ENCODE peak calls at places on chromosomes 5 and 9, in four cellular contexts. Y, Q, N and L are unnamed samples.

GRCh38 chr9:69671904-69672827 is at the start of gene APBA1:
- DNase-seq in Q (peak; percentile 30), N (peak; percentile 40), Y (peak; percentile 33), L (no peak)

GRCh38 chr5:57824047-57824446 is 341.4 kb upstream of the ACTBL2 start:
- DNase-seq in Q (peak; percentile 87), Y (peak; percentile 62), N (peak; percentile 92), L (no peak)

GRCh38 chr9:22216730-22217160 is 207.6 kb upstream of the CDKN2B start:
- DNase-seq in Y (peak; percentile 65), N (peak; percentile 73), Q (peak; percentile 74), L (peak; percentile 63)

GRCh38 chr9:136171009-136171800 is 33.7 kb downstream of the LHX3 start:
- DNase-seq in N (peak; percentile 11), Y (no peak), Q (no peak), L (no peak)

GRCh38 chr5:39137391-39138181 is 63.4 kb upstream of the RICTOR start:
- DNase-seq in Y (no peak), Q (no peak), N (no peak), L (peak; percentile 23)

GRCh38 chr9:90950600-90950999 is 149.0 kb downstream of the SYK start:
- DNase-seq in N (no peak), Y (no peak), Q (no peak), L (no peak)

GRCh38 chr5:17432571-17432970 is 65.5 kb upstream of the TAF11L2 start:
- DNase-seq in Q (no peak), Y (no peak), N (no peak), L (no peak)

GRCh38 chr9:94920439-94920951 is 194.0 kb downstream of the AOPEP start:
- DNase-seq in Y (peak; percentile 90), Q (peak; percentile 68), N (no peak), L (no peak)

GRCh38 chr5:61597684-61598083 is 265.6 kb downstream of the ZSWIM6 start:
- DNase-seq in Y (no peak), N (no peak), Q (no peak), L (no peak)

GRCh38 chr9:79572891-79573696 is 1.3 kb downstream of the TLE4 start:
- DNase-seq in Q (no peak), N (no peak), Y (no peak), L (peak; percentile 30)

GRCh38 chr9:115630126-115630840 is 512.3 kb upstream of the TNC start:
- DNase-seq in N (no peak), Q (no peak), Y (no peak), L (no peak)

GRCh38 chr9:70291446-70291845 is 32.7 kb downstream of the SMC5 start:
- DNase-seq in Y (no peak), N (no peak), Q (peak; percentile 42), L (no peak)

GRCh38 chr5:77563475-77563874 is 71.4 kb upstream of the WDR41 start:
- DNase-seq in N (no peak), Y (no peak), Q (no peak), L (no peak)

GRCh38 chr5:151740336-151740942 is 18.0 kb downstream of the ATOX1 start:
- DNase-seq in Y (peak; percentile 96), Q (peak; percentile 97), N (peak; percentile 97), L (peak; percentile 80)

GRCh38 chr5:95284512-95285405 is at the start of gene MCTP1:
- DNase-seq in Q (peak; percentile 11), N (peak; percentile 18), Y (no peak), L (peak; percentile 40)

GRCh38 chr5:1048861-1049838 is 40.5 kb downstream of the NKD2 start:
- DNase-seq in N (no peak), Q (no peak), Y (no peak), L (no peak)

GRCh38 chr9:83274787-83275186 is 211.8 kb upstream of the RASEF start:
- DNase-seq in Q (no peak), N (no peak), Y (no peak), L (no peak)

GRCh38 chr9:37311938-37312730 is 110.4 kb upstream of the GRHPR start:
- DNase-seq in Q (peak; percentile 94), Y (peak; percentile 77), N (peak; percentile 69), L (peak; percentile 37)

GRCh38 chr5:172685036-172685435 is 44.0 kb downstream of the NEURL1B start:
- DNase-seq in N (no peak), Q (no peak), Y (no peak), L (no peak)

GRCh38 chr5:103391659-103392058 is 133.1 kb downstream of the MACIR start:
- DNase-seq in Y (no peak), N (no peak), Q (no peak), L (no peak)

GRCh38 chr5:51387854-51388320 is 4.6 kb downstream of the ISL1 start:
- DNase-seq in Q (no peak), Y (no peak), N (no peak), L (no peak)

GRCh38 chr5:19531374-19531952 is 456.5 kb downstream of the CDH18 start:
- DNase-seq in Q (peak; percentile 21), N (peak; percentile 50), Y (peak; percentile 23), L (peak; percentile 92)

GRCh38 chr5:59095480-59095879 is 512.6 kb downstream of the RAB3C start:
- DNase-seq in N (peak; percentile 14), Q (peak; percentile 43), Y (peak; percentile 50), L (no peak)

GRCh38 chr5:60724126-60724525 is 24.2 kb upstream of the DEPDC1B start:
- DNase-seq in N (no peak), Q (no peak), Y (no peak), L (no peak)

GRCh38 chr5:56827043-56827442 is 11.7 kb downstream of the MAP3K1 start:
- DNase-seq in Y (no peak), Q (no peak), N (no peak), L (no peak)

GRCh38 chr9:126667190-126668055 is 53.7 kb downstream of the LMX1B start:
- DNase-seq in Q (no peak), Y (no peak), N (no peak), L (no peak)

GRCh38 chr5:112977440-112977861 is 853 bp downstream of the DCP2 start:
- DNase-seq in Q (peak; percentile 28), N (peak; percentile 34), Y (no peak), L (no peak)

GRCh38 chr5:84715686-84716085 is 331.0 kb upstream of the EDIL3 start:
- DNase-seq in Y (no peak), Q (no peak), N (no peak), L (peak; percentile 28)

GRCh38 chr9:115944166-115944948 is 209.2 kb upstream of the PAPPA start:
- DNase-seq in Y (peak; percentile 100), N (peak; percentile 97), Q (peak; percentile 100), L (peak; percentile 99)

GRCh38 chr9:90893706-90894105 is 92.1 kb downstream of the SYK start:
- DNase-seq in Q (no peak), Y (no peak), N (no peak), L (no peak)

GRCh38 chr5:123855630-123856029 is 343.7 kb downstream of the CSNK1G3 start:
- DNase-seq in Y (no peak), Q (no peak), N (peak; percentile 34), L (no peak)

GRCh38 chr9:77462066-77462465 is 186.1 kb downstream of the GNA14 start:
- DNase-seq in N (no peak), Y (no peak), Q (no peak), L (no peak)

GRCh38 chr5:1447772-1448361 is 2.6 kb upstream of the SLC6A3 start:
- DNase-seq in Y (no peak), Q (no peak), N (no peak), L (no peak)

GRCh38 chr5:31962928-31963327 is 211.2 kb downstream of the GOLPH3 start:
- DNase-seq in Y (no peak), Q (peak; percentile 22), N (peak; percentile 67), L (no peak)

GRCh38 chr5:53543401-53543800 is 17.0 kb upstream of the NDUFS4 start:
- DNase-seq in Y (peak; percentile 22), Q (no peak), N (peak; percentile 35), L (no peak)

GRCh38 chr9:109455391-109455790 is 42.7 kb downstream of the PTPN3 start:
- DNase-seq in N (no peak), Y (no peak), Q (no peak), L (no peak)
- TF ChIP-seq CTCF in N (no peak), Y (no peak), Q (no peak), L (no peak)

GRCh38 chr9:135147473-135147805 is 60.0 kb downstream of the OLFM1 start:
- DNase-seq in N (no peak), Y (no peak), Q (no peak), L (no peak)

GRCh38 chr9:135145312-135145711 is 57.8 kb downstream of the OLFM1 start:
- DNase-seq in Y (no peak), Q (no peak), N (no peak), L (no peak)

GRCh38 chr9:135148386-135148785 is 60.9 kb downstream of the OLFM1 start:
- DNase-seq in N (no peak), Q (no peak), Y (no peak), L (no peak)

GRCh38 chr9:135147938-135148337 is 60.5 kb downstream of the OLFM1 start:
- DNase-seq in N (no peak), Q (no peak), Y (no peak), L (no peak)

GRCh38 chr9:135146766-135147472 is 59.5 kb downstream of the OLFM1 start:
- DNase-seq in Y (no peak), N (no peak), Q (no peak), L (no peak)
- TF ChIP-seq CTCF in Y (no peak), N (no peak), Q (no peak), L (no peak)

DNA sequence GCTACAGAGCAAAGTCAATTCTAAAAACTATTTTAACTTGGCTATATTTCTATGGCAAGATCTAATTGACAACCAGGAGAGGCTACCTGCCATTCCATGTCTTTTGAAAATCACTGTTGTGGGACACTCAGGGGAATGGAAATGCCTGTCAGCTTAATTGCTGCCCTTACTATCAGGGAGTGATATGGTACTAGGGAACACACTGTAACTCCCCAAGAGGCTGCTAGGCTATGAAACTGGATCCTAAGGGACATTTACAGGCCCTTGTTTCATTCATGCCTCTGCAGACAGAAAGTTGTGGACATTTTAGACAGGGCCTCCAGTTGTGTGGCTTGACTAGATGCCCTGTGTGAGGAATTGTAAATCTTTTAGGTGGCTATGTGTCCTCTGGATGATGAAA is 3.4 kb downstream of the MROH2B start:
- DNase-seq in N (no peak), Y (no peak), Q (no peak), L (no peak)
- TF ChIP-seq CTCF in N (no peak), Y (no peak), Q (no peak), L (no peak)

DNA sequence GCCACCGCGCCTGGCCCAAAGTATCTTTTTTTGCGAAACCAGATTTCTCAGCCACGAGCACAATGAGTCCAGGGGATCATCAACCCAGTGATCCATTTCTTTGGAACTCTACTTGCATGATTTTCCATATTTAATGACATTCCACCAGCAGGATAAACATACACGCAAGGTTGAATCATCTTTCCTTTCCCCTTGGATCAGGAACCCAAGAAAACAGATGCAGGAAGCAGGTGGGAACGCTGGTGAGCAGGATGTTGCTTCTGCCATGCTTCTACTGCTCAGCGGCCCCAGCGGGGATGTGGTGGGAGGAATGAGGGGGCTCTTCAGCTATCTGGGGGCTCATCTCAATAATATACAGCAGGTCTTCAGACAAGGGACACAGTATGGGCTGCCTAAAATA is 118.2 kb downstream of the SEC61B start:
- DNase-seq in Q (no peak), Y (peak; percentile 39), N (peak; percentile 3), L (no peak)
- TF ChIP-seq CTCF in Q (no peak), Y (no peak), N (no peak), L (no peak)